ENCODE peak calls at places on chromosomes 3 and 15, in five cellular contexts. N is stimulated activated CD8-positive, alpha-beta memory T cell treated with anti-CD3 and anti-CD28 coated beads, Interleukin-7, amount 100 ng/mL, for 4 hours; F is activated CD8-positive, alpha-beta memory T cell treated with anti-CD3 and anti-CD28 coated beads for 48 hours; E is hepatic stellate cell; K is posterior vena cava. H is an unnamed sample.

GRCh38 chr3:106758459-106758858 is 618.8 kb upstream of the CCDC54 start:
- DNase-seq in F (no peak), E (no peak), K (no peak), N (no peak), H (no peak)

GRCh38 chr15:64877435-64877834 is 34.3 kb upstream of the ANKDD1A start:
- DNase-seq in E (no peak), F (no peak), N (no peak), K (peak), H (peak)

GRCh38 chr15:55970286-55970685 is 23.1 kb downstream of the NEDD4 start:
- DNase-seq in N (no peak), E (no peak), F (no peak), K (no peak), H (no peak)

GRCh38 chr15:90300988-90301715 is 35.7 kb downstream of the NGRN start:
- DNase-seq in F (no peak), K (peak), E (peak), N (peak), H (peak)

GRCh38 chr15:79644091-79644490 is 212.0 kb downstream of the MINAR1 start:
- DNase-seq in N (no peak), E (peak), K (no peak), F (no peak), H (no peak)

GRCh38 chr3:37984051-37984450 is 6.5 kb upstream of the VILL start:
- DNase-seq in F (no peak), N (no peak), K (no peak), E (no peak), H (no peak)

GRCh38 chr3:49998326-49998725 is 58.4 kb downstream of the RBM6 start:
- DNase-seq in N (no peak), F (no peak), E (peak), K (no peak), H (no peak)

GRCh38 chr3:87462228-87462627 is 185.8 kb upstream of the POU1F1 start:
- DNase-seq in F (no peak), N (no peak), K (no peak), E (no peak), H (no peak)

GRCh38 chr3:128488636-128488994 is 4.4 kb downstream of the GATA2 start:
- DNase-seq in E (no peak), F (no peak), N (no peak), K (no peak), H (no peak)

GRCh38 chr15:89335289-89336041 is 841 bp upstream of the POLG start:
- DNase-seq in N (no peak), E (no peak), F (no peak), K (no peak), H (peak)

GRCh38 chr3:141331370-141332318 is 36.7 kb upstream of the ZBTB38 start:
- DNase-seq in F (no peak), K (peak), E (peak), N (no peak), H (peak)

GRCh38 chr3:37993811-37994638 is 3.4 kb downstream of the VILL start:
- DNase-seq in N (peak), E (peak), K (peak), F (peak), H (peak)

GRCh38 chr3:177906573-177907229 is 629.5 kb upstream of the KCNMB2 start:
- DNase-seq in F (no peak), E (no peak), K (no peak), N (no peak), H (no peak)

GRCh38 chr3:188156051-188156450 is 2.1 kb downstream of the LPP start:
- DNase-seq in F (no peak), E (no peak), K (no peak), N (no peak), H (no peak)

GRCh38 chr3:157782236-157782635 is 279.0 kb upstream of the VEPH1 start:
- DNase-seq in K (no peak), E (no peak), F (no peak), N (no peak), H (no peak)

GRCh38 chr15:66412213-66412612 is 25.5 kb downstream of the MAP2K1 start:
- DNase-seq in F (no peak), E (no peak), K (no peak), N (no peak), H (no peak)

GRCh38 chr15:64444836-64445235 is 15.5 kb upstream of the ZNF609 start:
- DNase-seq in F (no peak), E (no peak), N (no peak), K (no peak), H (no peak)

GRCh38 chr3:34312684-34313083 is 514.3 kb downstream of the PDCD6IP start:
- DNase-seq in F (no peak), K (no peak), E (no peak), N (no peak), H (no peak)

GRCh38 chr3:131917006-131917405 is 117.8 kb downstream of the CPNE4 start:
- DNase-seq in E (no peak), N (no peak), K (no peak), F (no peak), H (no peak)

H was measured in right atrium auricular region.